ENCODE peak calls at places on chromosome 19, in six cellular contexts. H is thoracic aorta, K is pancreas, L is SK-N-MC, C is adipocyte, V is AG04450. P is an unnamed sample.

GRCh38 chr19:3211191-3211590 is 13.3 kb upstream of the CELF5 start:
- DNase-seq in H (no peak), K (no peak), L (no peak), C (no peak), V (no peak), P (no peak)

GRCh38 chr19:13016628-13017305 is 21.5 kb downstream of the NFIX start:
- DNase-seq in H (no peak), K (no peak), L (no peak), C (no peak), V (no peak), P (no peak)

GRCh38 chr19:6073858-6074708 is 36.2 kb downstream of the RFX2 start:
- DNase-seq in H (no peak), K (no peak), L (no peak), C (no peak), V (no peak), P (no peak)

GRCh38 chr19:46413262-46414031 is at the start of gene CCDC8:
- DNase-seq in H (no peak), K (peak), L (no peak), C (peak), V (peak), P (peak)

GRCh38 chr19:28920269-28921066 is 292.5 kb downstream of the UQCRFS1 start:
- DNase-seq in H (no peak), K (no peak), L (no peak), C (no peak), V (no peak), P (no peak)

GRCh38 chr19:15672580-15673175 is at the start of gene CYP4F12:
- DNase-seq in H (no peak), K (peak), L (no peak), C (peak), V (no peak), P (peak)

GRCh38 chr19:39399684-39400465 is 6.8 kb upstream of the ZFP36 start:
- DNase-seq in H (no peak), K (no peak), L (no peak), C (no peak), V (no peak), P (no peak)

GRCh38 chr19:15562861-15563260 is 52.2 kb upstream of the CYP4F8 start:
- DNase-seq in H (no peak), K (peak), L (no peak), C (peak), V (peak), P (no peak)

GRCh38 chr19:32862173-32862572 is 7.4 kb downstream of the SLC7A9 start:
- DNase-seq in H (no peak), K (no peak), L (no peak), C (no peak), V (no peak), P (no peak)

GRCh38 chr19:9863759-9864158 is 28.6 kb downstream of the PIN1 start:
- DNase-seq in H (no peak), K (no peak), L (no peak), C (no peak), V (no peak), P (no peak)

GRCh38 chr19:33298146-33298911 is 4.0 kb downstream of the CEBPA start:
- DNase-seq in H (no peak), K (no peak), L (no peak), C (no peak), V (no peak), P (peak)

GRCh38 chr19:1220452-1221037 is 15.0 kb downstream of the STK11 start:
- DNase-seq in H (no peak), K (no peak), L (no peak), C (no peak), V (no peak), P (no peak)
- H3K4me3 ChIP-seq in H (no peak), K (no peak), L (no peak), C (no peak), V (no peak), P (no peak)

GRCh38 chr19:2016041-2016807 is 710 bp upstream of the BTBD2 start:
- DNase-seq in H (peak), K (peak), L (no peak), C (peak), V (peak), P (peak)
- H3K4me3 ChIP-seq in H (peak), K (no peak), L (peak), C (peak), V (peak), P (no peak)

DNA sequence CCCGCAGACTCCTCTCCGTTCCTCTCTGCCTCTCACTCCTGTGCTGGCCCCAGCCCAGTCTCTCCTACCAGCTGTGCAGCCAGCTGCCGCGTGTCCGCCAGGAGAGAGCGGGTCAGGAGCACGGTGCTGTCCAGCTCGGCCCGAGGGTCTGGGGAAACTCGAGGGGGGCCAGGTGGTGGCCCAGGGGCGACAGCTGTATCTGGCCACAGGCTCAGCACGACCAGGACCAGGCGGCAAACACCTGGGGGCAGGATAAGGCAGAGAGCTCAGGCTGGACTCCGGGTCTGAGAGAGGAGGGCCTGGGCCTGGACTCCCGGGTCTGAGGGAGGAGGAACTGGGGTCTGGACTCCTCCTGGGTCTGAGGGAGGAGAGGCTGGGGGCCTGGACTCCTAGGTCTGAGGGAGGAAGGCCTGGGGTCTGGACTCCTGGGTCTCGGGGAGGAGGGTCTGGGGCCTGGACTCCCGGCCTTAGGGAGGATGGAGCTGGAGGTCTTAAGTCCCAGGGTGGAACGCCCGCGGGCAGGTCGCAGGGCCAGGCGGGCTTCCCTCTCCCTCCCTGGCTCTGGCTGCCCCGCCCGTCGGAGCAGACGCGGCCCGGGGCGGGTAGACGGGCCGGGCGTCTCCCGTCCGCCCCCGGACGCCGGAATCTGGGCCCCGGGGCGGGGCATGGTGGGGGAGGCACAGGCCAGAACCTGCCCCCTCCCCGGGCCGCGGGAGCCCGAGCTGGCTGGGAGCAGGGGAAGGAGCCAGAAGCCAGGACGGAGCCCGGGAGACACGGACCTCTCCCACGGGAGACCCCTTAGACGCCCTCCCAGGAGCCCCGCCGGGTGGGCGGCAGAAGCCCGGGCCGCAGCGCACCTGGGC is 1.3 kb downstream of the IL11 start:
- DNase-seq in H (no peak), K (no peak), L (no peak), C (peak), V (no peak), P (no peak)
- H3K4me3 ChIP-seq in H (peak), K (no peak), L (peak), C (no peak), V (peak), P (no peak)

GRCh38 chr19:16893686-16893990 is 4.8 kb downstream of the F2RL3 start:
- DNase-seq in H (no peak), K (no peak), L (no peak), C (no peak), V (no peak), P (no peak)
- H3K4me3 ChIP-seq in H (no peak), K (no peak), L (no peak), C (no peak), V (no peak), P (no peak)

GRCh38 chr19:2063824-2064223 is 12.8 kb upstream of the MKNK2 start:
- DNase-seq in H (no peak), K (no peak), L (no peak), C (no peak), V (no peak), P (no peak)
- H3K4me3 ChIP-seq in H (no peak), K (no peak), L (no peak), C (no peak), V (no peak), P (no peak)

DNA sequence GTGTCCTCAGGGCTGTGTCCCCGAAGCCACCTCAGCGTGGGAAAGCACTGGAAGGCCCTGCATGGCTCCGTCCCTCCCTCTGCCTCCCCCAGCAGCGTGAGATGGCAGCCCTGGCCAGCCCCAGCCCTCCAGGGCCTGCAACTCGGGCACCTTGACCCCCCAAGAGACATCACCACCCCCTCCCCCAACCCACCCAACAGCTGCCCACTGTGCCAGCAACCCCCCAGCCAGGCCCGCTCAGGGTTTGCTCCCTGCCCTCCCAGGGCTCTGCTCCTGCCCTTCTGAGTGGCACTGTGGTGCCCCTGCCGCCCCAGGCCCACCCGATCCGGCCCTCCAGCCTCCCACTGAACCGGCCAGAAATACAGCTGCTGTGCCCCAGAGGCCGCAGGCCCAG is 1.5 kb upstream of the ASPDH start:
- DNase-seq in H (no peak), K (peak), L (no peak), C (no peak), V (no peak), P (peak)
- H3K4me3 ChIP-seq in H (no peak), K (no peak), L (no peak), C (no peak), V (no peak), P (no peak)

DNA sequence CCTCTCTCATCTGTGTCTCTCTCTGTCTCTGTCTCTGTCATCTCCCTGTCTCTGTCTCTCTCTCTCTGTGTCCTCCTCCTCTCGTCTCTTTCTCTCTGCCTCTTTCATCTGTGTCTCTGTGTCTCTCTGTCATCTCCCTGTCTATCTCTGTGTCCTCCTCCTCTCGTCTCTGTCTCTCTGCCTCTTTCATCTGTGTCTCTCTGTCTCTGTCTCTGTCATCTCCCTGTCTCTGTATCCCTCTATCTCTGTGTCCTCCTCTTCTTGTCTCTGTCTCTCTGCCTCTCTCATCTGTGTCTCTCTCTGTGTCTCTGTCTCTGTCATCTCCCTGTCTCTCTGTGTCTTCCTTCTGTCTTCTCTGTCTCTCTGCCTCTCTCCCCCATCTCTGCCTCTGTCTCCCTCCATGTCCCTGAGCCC is 551 bp upstream of the EBI3 start:
- DNase-seq in H (no peak), K (no peak), L (no peak), C (no peak), V (no peak), P (no peak)
- H3K4me3 ChIP-seq in H (peak), K (no peak), L (no peak), C (no peak), V (no peak), P (no peak)

GRCh38 chr19:44756089-44756562 is 7.6 kb downstream of the BCL3 start:
- DNase-seq in H (no peak), K (peak), L (no peak), C (no peak), V (no peak), P (peak)
- H3K4me3 ChIP-seq in H (no peak), K (no peak), L (no peak), C (peak), V (no peak), P (no peak)

GRCh38 chr19:21602105-21602658 is 96.8 kb downstream of the ZNF429 start:
- DNase-seq in H (no peak), K (no peak), L (no peak), C (no peak), V (no peak), P (no peak)

GRCh38 chr19:21607453-21607852 is 102.1 kb downstream of the ZNF429 start:
- DNase-seq in H (no peak), K (no peak), L (no peak), C (no peak), V (no peak), P (no peak)

GRCh38 chr19:21604941-21605548 is 99.6 kb downstream of the ZNF429 start:
- DNase-seq in H (no peak), K (peak), L (no peak), C (no peak), V (no peak), P (no peak)

GRCh38 chr19:21604351-21604926 is 99.0 kb downstream of the ZNF429 start:
- DNase-seq in H (no peak), K (no peak), L (no peak), C (peak), V (no peak), P (peak)

DNA sequence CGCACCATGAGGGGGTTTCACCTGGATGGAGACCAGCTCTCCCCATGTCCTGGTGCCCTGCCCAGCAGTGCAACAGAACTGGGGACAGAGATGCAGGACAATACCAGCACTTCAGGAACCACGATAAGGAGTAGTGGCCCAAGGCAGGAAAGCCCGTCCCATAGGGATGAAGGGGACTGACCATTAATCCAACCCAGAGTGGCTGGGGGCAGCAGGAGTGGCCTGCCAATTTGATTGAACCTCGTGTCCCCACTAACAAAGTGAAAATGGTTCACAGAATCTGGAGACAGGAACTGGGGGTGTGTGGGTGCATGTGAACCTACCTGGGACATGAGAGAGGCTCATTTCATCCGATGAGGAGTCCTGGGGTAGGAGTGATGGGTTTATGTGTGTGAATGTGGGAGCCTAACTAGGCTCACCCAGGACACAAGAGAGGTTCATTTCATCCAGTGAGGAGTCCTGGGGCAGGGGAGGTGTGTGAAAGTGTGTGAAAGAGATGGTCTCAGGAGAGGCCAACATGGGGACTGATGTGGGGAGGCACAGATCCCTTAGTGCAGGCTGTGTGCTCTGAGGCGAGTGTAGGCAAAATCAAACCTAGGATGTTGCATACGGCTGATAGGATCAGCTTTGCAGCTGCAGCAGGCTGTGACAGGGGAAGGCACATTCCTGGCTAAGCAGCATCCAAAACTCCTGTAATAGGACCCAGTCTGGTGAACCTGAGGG is 98.2 kb downstream of the ZNF429 start:
- DNase-seq in H (no peak), K (no peak), L (no peak), C (peak), V (no peak), P (no peak)
- H3K4me3 ChIP-seq in H (peak), K (no peak), L (no peak), C (peak), V (no peak), P (no peak)

DNA sequence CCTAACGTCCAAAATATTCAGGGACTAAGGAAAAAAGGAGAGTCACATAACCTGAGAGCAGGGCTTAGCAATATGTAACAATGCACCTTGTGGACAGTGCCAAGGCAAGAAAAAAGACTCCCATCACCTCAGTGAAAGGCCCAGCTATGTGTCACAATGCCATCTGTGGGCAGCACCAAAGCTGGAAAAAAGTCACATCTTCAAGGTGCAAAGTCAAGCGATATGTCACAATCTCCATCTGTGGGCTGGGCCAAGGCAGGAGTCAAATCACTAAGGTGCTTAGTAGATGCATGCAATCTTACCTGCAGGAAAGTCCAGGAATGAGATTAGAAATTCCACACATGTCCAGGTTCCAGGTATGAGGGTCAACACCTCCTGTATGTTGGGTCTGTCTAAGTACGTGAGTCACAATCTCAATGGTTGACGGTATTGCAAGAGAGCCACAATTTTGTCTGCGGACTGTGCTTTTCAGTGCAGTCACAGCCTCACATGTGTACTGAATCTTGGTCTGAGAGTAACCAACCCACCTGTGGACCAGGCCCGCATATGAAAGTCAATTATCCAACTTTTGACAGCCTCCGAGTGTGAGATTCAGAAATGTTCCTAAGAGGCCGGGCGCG is 14.8 kb upstream of the ZNF43 start:
- DNase-seq in H (no peak), K (no peak), L (no peak), C (no peak), V (no peak), P (no peak)
- H3K4me3 ChIP-seq in H (peak), K (no peak), L (peak), C (peak), V (peak), P (no peak)